ENCODE peak calls at places on chromosomes 12 and 14, in six cellular contexts. One of them, this sample, is unnamed.

GRCh38 chr14:101358726-101359125 is 202.6 kb upstream of the DIO3 start:
- DNase-seq in SK-MEL-5: no peak
- DNase-seq in central memory CD8-positive, alpha-beta T cell: no peak
- DNase-seq in T follicular helper cell: no peak
- DNase-seq in hippocampal formation: no peak
- DNase-seq in HFFc6: no peak
- DNase-seq in this sample: no peak

GRCh38 chr14:74510955-74511354 is 17.4 kb downstream of the ISCA2 start:
- DNase-seq in SK-MEL-5: no peak
- DNase-seq in central memory CD8-positive, alpha-beta T cell: no peak
- DNase-seq in T follicular helper cell: no peak
- DNase-seq in hippocampal formation: no peak
- DNase-seq in HFFc6: peak
- DNase-seq in this sample: no peak

GRCh38 chr12:2288875-2289274 is 236.1 kb downstream of the CACNA1C start:
- DNase-seq in SK-MEL-5: no peak
- DNase-seq in central memory CD8-positive, alpha-beta T cell: no peak
- DNase-seq in T follicular helper cell: no peak
- DNase-seq in hippocampal formation: no peak
- DNase-seq in HFFc6: peak
- DNase-seq in this sample: no peak

GRCh38 chr12:2627343-2628191 is 167.2 kb upstream of the FKBP4 start:
- DNase-seq in SK-MEL-5: no peak
- DNase-seq in central memory CD8-positive, alpha-beta T cell: no peak
- DNase-seq in T follicular helper cell: no peak
- DNase-seq in hippocampal formation: no peak
- DNase-seq in HFFc6: no peak
- DNase-seq in this sample: no peak

GRCh38 chr12:116528067-116528466 is 31.1 kb upstream of the MAP1LC3B2 start:
- DNase-seq in SK-MEL-5: no peak
- DNase-seq in central memory CD8-positive, alpha-beta T cell: no peak
- DNase-seq in T follicular helper cell: no peak
- DNase-seq in hippocampal formation: no peak
- DNase-seq in HFFc6: peak
- DNase-seq in this sample: no peak

GRCh38 chr12:117279606-117280005 is 81.8 kb downstream of the NOS1 start:
- DNase-seq in SK-MEL-5: no peak
- DNase-seq in central memory CD8-positive, alpha-beta T cell: no peak
- DNase-seq in T follicular helper cell: no peak
- DNase-seq in hippocampal formation: no peak
- DNase-seq in HFFc6: no peak
- DNase-seq in this sample: no peak

GRCh38 chr14:62776300-62776699 is 269.0 kb downstream of the KCNH5 start:
- DNase-seq in SK-MEL-5: no peak
- DNase-seq in central memory CD8-positive, alpha-beta T cell: no peak
- DNase-seq in T follicular helper cell: no peak
- DNase-seq in hippocampal formation: no peak
- DNase-seq in HFFc6: no peak
- DNase-seq in this sample: no peak

GRCh38 chr14:81209187-81209836 is 11.4 kb downstream of the GTF2A1 start:
- DNase-seq in SK-MEL-5: peak
- DNase-seq in central memory CD8-positive, alpha-beta T cell: no peak
- DNase-seq in T follicular helper cell: no peak
- DNase-seq in hippocampal formation: no peak
- DNase-seq in HFFc6: no peak
- DNase-seq in this sample: peak

GRCh38 chr12:49838973-49839633 is 3.8 kb downstream of the BCDIN3D start:
- DNase-seq in SK-MEL-5: peak
- DNase-seq in central memory CD8-positive, alpha-beta T cell: no peak
- DNase-seq in T follicular helper cell: no peak
- DNase-seq in hippocampal formation: no peak
- DNase-seq in HFFc6: peak
- DNase-seq in this sample: no peak

This sample was measured in memory B cell.